ENCODE peak calls at places on chromosomes 6 and 20, in seven cellular contexts. Z is AG04450; K is CD4-positive, alpha-beta T cell; E is ovary; P is left lung; F is endothelial cell; D is astrocyte of the spinal cord. B is an unnamed sample.

GRCh38 chr6:117265425-117266266 is at the start of gene VGLL2:
- DNase-seq in D (peak; percentile 29), K (no peak), P (peak; percentile 82), E (no peak), F (peak; percentile 61), Z (no peak), B (peak; percentile 51)

GRCh38 chr6:37779902-37780628 is 39.5 kb upstream of the ZFAND3 start:
- DNase-seq in E (no peak), D (no peak), F (no peak), Z (no peak), K (no peak), P (no peak), B (no peak)

GRCh38 chr20:3312940-3313656 is 74.1 kb upstream of the SLC4A11 start:
- DNase-seq in D (peak; percentile 53), P (no peak), E (no peak), F (no peak), K (no peak), Z (no peak), B (no peak)

GRCh38 chr6:135534773-135535380 is 37.3 kb upstream of the AHI1 start:
- DNase-seq in F (no peak), Z (no peak), D (peak; percentile 39), E (no peak), K (no peak), P (no peak), B (no peak)

GRCh38 chr6:2448826-2449571 is 203.6 kb upstream of the GMDS start:
- DNase-seq in K (no peak), E (no peak), P (no peak), F (peak; percentile 37), D (peak; percentile 77), Z (peak; percentile 63), B (peak; percentile 19)

GRCh38 chr6:131322121-131322520 is 186.9 kb downstream of the AKAP7 start:
- DNase-seq in Z (no peak), P (no peak), K (no peak), E (no peak), F (no peak), D (no peak), B (no peak)

GRCh38 chr6:491233-491632 is 99.7 kb downstream of the IRF4 start:
- DNase-seq in E (no peak), Z (no peak), K (no peak), P (no peak), F (no peak), D (peak; percentile 17), B (no peak)

GRCh38 chr6:101393291-101394251 is at the start of gene GRIK2:
- DNase-seq in Z (no peak), P (peak; percentile 77), D (peak; percentile 20), E (no peak), F (peak; percentile 71), K (no peak), B (peak; percentile 63)

GRCh38 chr20:8062781-8063180 is 43.2 kb upstream of the TMX4 start:
- DNase-seq in E (no peak), D (no peak), K (no peak), F (no peak), Z (no peak), P (no peak), B (no peak)

GRCh38 chr6:154738561-154738961 is 5.3 kb downstream of the SCAF8 start:
- DNase-seq in Z (no peak), P (no peak), K (no peak), E (no peak), F (no peak), D (peak; percentile 12), B (no peak)

GRCh38 chr6:123263981-123264380 is 267.9 kb downstream of the CLVS2 start:
- DNase-seq in P (no peak), E (no peak), Z (no peak), F (no peak), D (no peak), K (no peak), B (no peak)

GRCh38 chr6:149716181-149716580 is 1.7 kb downstream of the LATS1 start:
- DNase-seq in F (no peak), Z (no peak), P (no peak), E (no peak), D (no peak), K (no peak), B (no peak)

GRCh38 chr20:62392621-62393164 is 5.8 kb downstream of the RPS21 start:
- DNase-seq in K (no peak), F (no peak), Z (no peak), P (no peak), E (no peak), D (no peak), B (no peak)

GRCh38 chr20:62394248-62395245 is 7.6 kb downstream of the RPS21 start:
- DNase-seq in K (no peak), D (no peak), F (no peak), E (no peak), P (no peak), Z (no peak), B (no peak)

GRCh38 chr20:62395311-62396242 is 8.7 kb downstream of the RPS21 start:
- DNase-seq in K (no peak), E (no peak), Z (no peak), P (no peak), F (no peak), D (no peak), B (no peak)

GRCh38 chr20:62393266-62393665 is 6.4 kb downstream of the RPS21 start:
- DNase-seq in Z (no peak), E (no peak), D (no peak), F (no peak), K (no peak), P (no peak), B (no peak)

GRCh38 chr20:62393830-62394229 is 6.9 kb downstream of the RPS21 start:
- DNase-seq in D (no peak), E (no peak), F (no peak), Z (no peak), K (no peak), P (no peak), B (no peak)
- TF ChIP-seq CTCF in D (no peak), E (no peak), F (no peak), Z (no peak), K (no peak), P (no peak), B (no peak)

GRCh38 chr6:150928882-150929281 is 63.4 kb downstream of the MTHFD1L start:
- DNase-seq in F (no peak), D (no peak), Z (no peak), E (no peak), K (no peak), P (no peak), B (no peak)
- TF ChIP-seq CTCF in F (no peak), D (peak; percentile 48), Z (peak; percentile 42), E (no peak), K (no peak), P (no peak), B (peak; percentile 33)

GRCh38 chr6:98835149-98836024 is 1.0 kb downstream of the POU3F2 start:
- DNase-seq in E (no peak), D (no peak), K (no peak), Z (no peak), P (peak; percentile 52), F (peak; percentile 35), B (no peak)

GRCh38 chr6:98831057-98832031 is 3.0 kb upstream of the POU3F2 start:
- DNase-seq in F (peak; percentile 23), P (peak; percentile 78), D (no peak), Z (no peak), E (no peak), K (no peak), B (no peak)

GRCh38 chr6:98834060-98835031 is at the start of gene POU3F2:
- DNase-seq in E (peak; percentile 87), D (peak; percentile 96), K (peak; percentile 50), Z (peak; percentile 34), P (peak; percentile 90), F (peak; percentile 86), B (peak; percentile 93)

GRCh38 chr6:98833101-98834059 is 994 bp upstream of the POU3F2 start:
- DNase-seq in D (peak; percentile 58), K (no peak), F (peak; percentile 47), P (peak; percentile 84), E (peak; percentile 37), Z (no peak), B (no peak)

GRCh38 chr6:98832282-98833100 is 1.9 kb upstream of the POU3F2 start:
- DNase-seq in K (no peak), D (peak; percentile 66), E (no peak), Z (peak; percentile 24), F (peak; percentile 27), P (peak; percentile 80), B (no peak)
- TF ChIP-seq CTCF in K (no peak), D (no peak), E (no peak), Z (no peak), F (no peak), P (no peak), B (no peak)

DNA sequence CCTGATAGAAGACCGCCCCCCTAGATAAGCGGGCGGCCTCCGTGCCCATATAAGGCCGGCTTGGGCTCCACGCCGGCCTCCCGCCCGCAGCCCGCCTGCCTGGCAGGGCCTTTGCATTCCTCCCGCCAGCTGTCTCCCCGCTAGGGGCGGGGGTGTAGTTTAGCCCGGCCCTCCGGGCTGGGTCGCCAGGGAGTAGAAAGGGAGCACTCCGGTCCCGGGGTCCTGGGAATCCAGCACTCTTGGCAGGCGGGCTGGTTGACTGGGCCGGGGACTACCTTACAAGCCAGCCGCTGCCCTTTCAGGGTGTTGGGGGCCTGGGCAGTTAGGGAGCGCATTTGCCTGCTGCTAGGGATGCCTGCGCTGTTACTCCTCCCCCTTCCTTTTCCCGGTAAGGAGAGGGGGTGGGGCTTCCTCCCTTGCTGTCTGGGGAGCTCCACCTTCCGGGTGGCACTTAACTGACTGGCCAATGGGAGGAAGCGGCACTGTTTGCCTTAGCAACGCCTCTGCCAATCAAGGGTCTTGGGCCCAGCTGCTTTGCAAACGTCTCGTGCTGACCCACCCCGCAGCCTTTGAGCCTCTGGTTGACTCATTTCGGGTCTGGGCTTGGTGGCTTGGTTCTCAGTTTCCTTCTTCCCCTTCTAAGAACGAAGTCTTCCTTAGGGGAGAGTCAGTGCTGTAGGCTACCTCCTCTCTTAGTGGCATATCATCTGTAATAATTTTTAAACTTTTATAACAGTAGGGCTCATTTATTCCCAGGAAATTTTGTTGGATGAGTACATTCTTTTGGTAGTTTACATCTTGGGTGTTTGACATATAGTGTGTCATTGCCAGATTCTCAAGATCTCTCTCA is 3.4 kb downstream of the SRF start:
- DNase-seq in K (peak; percentile 73), P (peak; percentile 95), Z (peak; percentile 98), F (peak; percentile 91), D (peak; percentile 99), E (peak; percentile 98), B (peak; percentile 90)
- TF ChIP-seq CTCF in K (no peak), P (no peak), Z (peak; percentile 19), F (no peak), D (no peak), E (peak; percentile 50), B (peak; percentile 26)

GRCh38 chr6:43671011-43671800 is 16.4 kb downstream of the MRPS18A start:
- DNase-seq in P (no peak), D (no peak), K (no peak), Z (no peak), E (no peak), F (no peak), B (no peak)
- TF ChIP-seq CTCF in P (no peak), D (no peak), K (no peak), Z (no peak), E (no peak), F (no peak), B (no peak)

GRCh38 chr6:76633259-76633658 is 560.8 kb upstream of the IMPG1 start:
- DNase-seq in Z (no peak), F (no peak), D (no peak), E (no peak), K (no peak), P (no peak), B (peak; percentile 13)
- TF ChIP-seq CTCF in Z (no peak), F (no peak), D (no peak), E (no peak), K (no peak), P (no peak), B (no peak)

GRCh38 chr6:147970970-147971369 is 371.7 kb upstream of the SASH1 start:
- DNase-seq in Z (no peak), D (no peak), E (no peak), K (no peak), P (no peak), F (no peak), B (no peak)
- TF ChIP-seq CTCF in Z (peak; percentile 24), D (no peak), E (no peak), K (no peak), P (no peak), F (no peak), B (peak; percentile 38)